ENCODE peak calls at places on chromosomes 5 and 9, in four cellular contexts. P, U, I and C are unnamed samples.

GRCh38 chr9:15274425-15274824 is 32.6 kb downstream of the TTC39B start:
- DNase-seq in I (no peak), U (no peak), P (no peak), C (no peak)

GRCh38 chr9:95171001-95171400 is 146.5 kb downstream of the FANCC start:
- DNase-seq in U (no peak), P (no peak), I (peak), C (no peak)

GRCh38 chr9:25960235-25960634 is 282.0 kb upstream of the TUSC1 start:
- DNase-seq in P (no peak), I (no peak), U (no peak), C (no peak)

GRCh38 chr9:123343428-123344272 is 12.3 kb upstream of the CRB2 start:
- DNase-seq in P (no peak), U (no peak), I (no peak), C (no peak)

GRCh38 chr5:179275381-179275878 is 69.8 kb downstream of the ADAMTS2 start:
- DNase-seq in P (no peak), I (no peak), U (no peak), C (no peak)

GRCh38 chr5:135493406-135494180 is 41.4 kb upstream of the TIFAB start:
- DNase-seq in P (peak), U (no peak), I (peak), C (no peak)

GRCh38 chr5:54835642-54836041 is 149.8 kb downstream of the ESM1 start:
- DNase-seq in P (no peak), U (no peak), I (peak), C (no peak)

GRCh38 chr9:127905788-127906191 is 6.4 kb upstream of the ST6GALNAC6 start:
- DNase-seq in P (no peak), U (peak), I (no peak), C (peak)

GRCh38 chr5:116759860-116760644 is 185.4 kb upstream of the SEMA6A start:
- DNase-seq in P (no peak), U (no peak), I (no peak), C (no peak)

GRCh38 chr9:82560457-82560904 is 502.5 kb downstream of the RASEF start:
- DNase-seq in I (no peak), P (no peak), U (no peak), C (peak)

GRCh38 chr9:83299556-83299955 is 236.6 kb upstream of the RASEF start:
- DNase-seq in U (no peak), I (peak), P (no peak), C (no peak)

GRCh38 chr5:173913686-173914321 is 25.7 kb downstream of the CPEB4 start:
- DNase-seq in U (no peak), I (no peak), P (no peak), C (no peak)

GRCh38 chr5:100165309-100165708 is 369.9 kb upstream of the FAM174A start:
- DNase-seq in P (no peak), I (no peak), U (no peak), C (no peak)

GRCh38 chr9:92637331-92637730 is 32.6 kb downstream of the IPPK start:
- DNase-seq in P (peak), U (no peak), I (no peak), C (no peak)

GRCh38 chr5:21680196-21680595 is 1172.9 kb downstream of the CDH12 start:
- DNase-seq in P (no peak), U (no peak), I (peak), C (no peak)